ENCODE peak calls at places on chromosomes 2 and 18, in eight cellular contexts. One of them, this sample, is unnamed.

GRCh38 chr18:35511428-35511827 is 13.7 kb upstream of the INO80C start:
- DNase-seq in renal cortical epithelial cell: no peak
- DNase-seq in activated naive CD8-positive, alpha-beta T cell treated with anti-CD3 and anti-CD28 coated beads, Interleukin-2, amount 50 U/mL, for 24 hours: no peak
- DNase-seq in NCI-H774: no peak
- DNase-seq in smooth muscle cell of the brain vasculature: no peak
- DNase-seq in germinal center: peak
- DNase-seq in T-helper 9 cell: no peak
- DNase-seq in sigmoid colon: no peak
- DNase-seq in this sample: no peak

GRCh38 chr18:22551536-22552151 is 133.9 kb upstream of the CTAGE1 start:
- DNase-seq in smooth muscle cell of the brain vasculature: no peak
- DNase-seq in sigmoid colon: no peak
- DNase-seq in activated naive CD8-positive, alpha-beta T cell treated with anti-CD3 and anti-CD28 coated beads, Interleukin-2, amount 50 U/mL, for 24 hours: no peak
- DNase-seq in germinal center: no peak
- DNase-seq in NCI-H774: no peak
- DNase-seq in T-helper 9 cell: no peak
- DNase-seq in renal cortical epithelial cell: peak
- DNase-seq in this sample: no peak

GRCh38 chr2:108325756-108326155 is 37.1 kb downstream of the SULT1C2 start:
- DNase-seq in sigmoid colon: no peak
- DNase-seq in T-helper 9 cell: no peak
- DNase-seq in NCI-H774: no peak
- DNase-seq in renal cortical epithelial cell: peak
- DNase-seq in smooth muscle cell of the brain vasculature: no peak
- DNase-seq in activated naive CD8-positive, alpha-beta T cell treated with anti-CD3 and anti-CD28 coated beads, Interleukin-2, amount 50 U/mL, for 24 hours: no peak
- DNase-seq in germinal center: no peak
- DNase-seq in this sample: no peak

GRCh38 chr18:12838178-12838634 is 45.8 kb downstream of the PTPN2 start:
- DNase-seq in sigmoid colon: peak
- DNase-seq in T-helper 9 cell: no peak
- DNase-seq in renal cortical epithelial cell: peak
- DNase-seq in germinal center: no peak
- DNase-seq in activated naive CD8-positive, alpha-beta T cell treated with anti-CD3 and anti-CD28 coated beads, Interleukin-2, amount 50 U/mL, for 24 hours: peak
- DNase-seq in NCI-H774: no peak
- DNase-seq in smooth muscle cell of the brain vasculature: no peak
- DNase-seq in this sample: no peak

GRCh38 chr2:23653326-23653725 is 268.3 kb downstream of the KLHL29 start:
- DNase-seq in NCI-H774: no peak
- DNase-seq in activated naive CD8-positive, alpha-beta T cell treated with anti-CD3 and anti-CD28 coated beads, Interleukin-2, amount 50 U/mL, for 24 hours: no peak
- DNase-seq in smooth muscle cell of the brain vasculature: no peak
- DNase-seq in renal cortical epithelial cell: no peak
- DNase-seq in sigmoid colon: no peak
- DNase-seq in germinal center: no peak
- DNase-seq in T-helper 9 cell: no peak
- DNase-seq in this sample: no peak

GRCh38 chr18:3623769-3624545 is 174.0 kb downstream of the TGIF1 start:
- DNase-seq in germinal center: no peak
- DNase-seq in smooth muscle cell of the brain vasculature: no peak
- DNase-seq in NCI-H774: no peak
- DNase-seq in activated naive CD8-positive, alpha-beta T cell treated with anti-CD3 and anti-CD28 coated beads, Interleukin-2, amount 50 U/mL, for 24 hours: peak
- DNase-seq in renal cortical epithelial cell: peak
- DNase-seq in T-helper 9 cell: no peak
- DNase-seq in sigmoid colon: peak
- DNase-seq in this sample: no peak

GRCh38 chr2:96764253-96764637 is 3.5 kb downstream of the CNNM4 start:
- DNase-seq in activated naive CD8-positive, alpha-beta T cell treated with anti-CD3 and anti-CD28 coated beads, Interleukin-2, amount 50 U/mL, for 24 hours: no peak
- DNase-seq in sigmoid colon: no peak
- DNase-seq in NCI-H774: no peak
- DNase-seq in renal cortical epithelial cell: no peak
- DNase-seq in T-helper 9 cell: no peak
- DNase-seq in smooth muscle cell of the brain vasculature: no peak
- DNase-seq in germinal center: no peak
- DNase-seq in this sample: no peak

GRCh38 chr2:73842739-73843019 is 13.9 kb downstream of the STAMBP start:
- DNase-seq in germinal center: no peak
- DNase-seq in NCI-H774: no peak
- DNase-seq in activated naive CD8-positive, alpha-beta T cell treated with anti-CD3 and anti-CD28 coated beads, Interleukin-2, amount 50 U/mL, for 24 hours: no peak
- DNase-seq in T-helper 9 cell: no peak
- DNase-seq in renal cortical epithelial cell: no peak
- DNase-seq in sigmoid colon: no peak
- DNase-seq in smooth muscle cell of the brain vasculature: no peak
- DNase-seq in this sample: no peak

GRCh38 chr2:240467149-240467642 is 31.7 kb downstream of the GPC1 start:
- DNase-seq in smooth muscle cell of the brain vasculature: no peak
- DNase-seq in T-helper 9 cell: no peak
- DNase-seq in renal cortical epithelial cell: no peak
- DNase-seq in sigmoid colon: peak
- DNase-seq in activated naive CD8-positive, alpha-beta T cell treated with anti-CD3 and anti-CD28 coated beads, Interleukin-2, amount 50 U/mL, for 24 hours: no peak
- DNase-seq in germinal center: no peak
- DNase-seq in NCI-H774: no peak
- DNase-seq in this sample: no peak

GRCh38 chr2:170923799-170924198 is 5.3 kb upstream of the GORASP2 start:
- DNase-seq in germinal center: no peak
- DNase-seq in T-helper 9 cell: no peak
- DNase-seq in activated naive CD8-positive, alpha-beta T cell treated with anti-CD3 and anti-CD28 coated beads, Interleukin-2, amount 50 U/mL, for 24 hours: no peak
- DNase-seq in sigmoid colon: no peak
- DNase-seq in NCI-H774: no peak
- DNase-seq in renal cortical epithelial cell: no peak
- DNase-seq in smooth muscle cell of the brain vasculature: no peak
- DNase-seq in this sample: no peak

GRCh38 chr2:85584354-85584856 is at the start of gene VAMP5:
- DNase-seq in sigmoid colon: peak
- DNase-seq in T-helper 9 cell: peak
- DNase-seq in germinal center: peak
- DNase-seq in smooth muscle cell of the brain vasculature: no peak
- DNase-seq in NCI-H774: no peak
- DNase-seq in activated naive CD8-positive, alpha-beta T cell treated with anti-CD3 and anti-CD28 coated beads, Interleukin-2, amount 50 U/mL, for 24 hours: peak
- DNase-seq in renal cortical epithelial cell: no peak
- DNase-seq in this sample: no peak

GRCh38 chr18:44909191-44909719 is 228.6 kb downstream of the SETBP1 start:
- DNase-seq in germinal center: no peak
- DNase-seq in renal cortical epithelial cell: peak
- DNase-seq in T-helper 9 cell: no peak
- DNase-seq in activated naive CD8-positive, alpha-beta T cell treated with anti-CD3 and anti-CD28 coated beads, Interleukin-2, amount 50 U/mL, for 24 hours: no peak
- DNase-seq in sigmoid colon: no peak
- DNase-seq in smooth muscle cell of the brain vasculature: no peak
- DNase-seq in NCI-H774: no peak
- DNase-seq in this sample: no peak

GRCh38 chr18:57910817-57911216 is 107.7 kb upstream of the ATP8B1 start:
- DNase-seq in NCI-H774: no peak
- DNase-seq in sigmoid colon: no peak
- DNase-seq in activated naive CD8-positive, alpha-beta T cell treated with anti-CD3 and anti-CD28 coated beads, Interleukin-2, amount 50 U/mL, for 24 hours: peak
- DNase-seq in smooth muscle cell of the brain vasculature: no peak
- DNase-seq in T-helper 9 cell: no peak
- DNase-seq in renal cortical epithelial cell: no peak
- DNase-seq in germinal center: peak
- DNase-seq in this sample: no peak